ENCODE peak calls at places on chromosomes 3 and 15, in eight cellular contexts. M, H, O, K, J, S, R and W are unnamed samples.

GRCh38 chr3:9918261-9919038 is 1.6 kb downstream of the IL17RC start:
- DNase-seq in M (no peak), H (no peak), O (no peak), K (no peak), J (no peak), S (no peak), R (no peak), W (no peak)

GRCh38 chr15:73927003-73927475 is 777 bp downstream of the LOXL1 start:
- DNase-seq in M (peak), H (peak), O (no peak), K (no peak), J (no peak), S (no peak), R (no peak), W (peak)

GRCh38 chr3:151538706-151539403 is 78.0 kb upstream of the IGSF10 start:
- DNase-seq in M (no peak), H (no peak), O (no peak), K (no peak), J (no peak), S (peak), R (no peak), W (no peak)

GRCh38 chr3:42557849-42558248 is 23.9 kb downstream of the SEC22C start:
- DNase-seq in M (no peak), H (no peak), O (no peak), K (no peak), J (no peak), S (no peak), R (no peak), W (no peak)

GRCh38 chr3:5071061-5071460 is 51.0 kb upstream of the ARL8B start:
- DNase-seq in M (no peak), H (no peak), O (no peak), K (no peak), J (peak), S (peak), R (no peak), W (no peak)

GRCh38 chr3:187292631-187293513 is 1.3 kb upstream of the MASP1 start:
- DNase-seq in M (no peak), H (no peak), O (no peak), K (no peak), J (no peak), S (peak), R (no peak), W (no peak)

GRCh38 chr3:62159693-62160092 is 213.7 kb downstream of the FEZF2 start:
- DNase-seq in M (no peak), H (no peak), O (peak), K (no peak), J (no peak), S (peak), R (no peak), W (no peak)

GRCh38 chr3:10189557-10190374 is 25.0 kb downstream of the IRAK2 start:
- DNase-seq in M (no peak), H (no peak), O (peak), K (no peak), J (peak), S (peak), R (no peak), W (peak)

GRCh38 chr3:128482857-128483656 is 9.9 kb downstream of the GATA2 start:
- DNase-seq in M (no peak), H (no peak), O (no peak), K (no peak), J (no peak), S (peak), R (no peak), W (no peak)

GRCh38 chr3:17605032-17605431 is 137.4 kb downstream of the TBC1D5 start:
- DNase-seq in M (no peak), H (no peak), O (no peak), K (no peak), J (peak), S (peak), R (no peak), W (no peak)

GRCh38 chr3:47567149-47567548 is 11.5 kb downstream of the CSPG5 start:
- DNase-seq in M (no peak), H (no peak), O (no peak), K (no peak), J (no peak), S (no peak), R (no peak), W (no peak)

GRCh38 chr3:69081583-69082262 is 1.6 kb upstream of the UBA3 start:
- DNase-seq in M (no peak), H (no peak), O (no peak), K (no peak), J (no peak), S (peak), R (no peak), W (no peak)

GRCh38 chr3:69288161-69288895 is 97.6 kb downstream of the FRMD4B start:
- DNase-seq in M (no peak), H (peak), O (no peak), K (no peak), J (no peak), S (no peak), R (no peak), W (peak)

GRCh38 chr3:9135930-9136525 is 113.4 kb downstream of the SRGAP3 start:
- DNase-seq in M (no peak), H (no peak), O (no peak), K (no peak), J (no peak), S (no peak), R (no peak), W (no peak)

GRCh38 chr15:57321973-57322601 is 54.2 kb upstream of the CGNL1 start:
- DNase-seq in M (no peak), H (peak), O (no peak), K (no peak), J (no peak), S (no peak), R (no peak), W (no peak)

GRCh38 chr15:91257755-91258435 is 157.8 kb downstream of the SV2B start:
- DNase-seq in M (no peak), H (no peak), O (no peak), K (no peak), J (no peak), S (no peak), R (no peak), W (no peak)

GRCh38 chr3:180383332-180384020 is 218.5 kb upstream of the TTC14 start:
- DNase-seq in M (no peak), H (no peak), O (no peak), K (no peak), J (peak), S (no peak), R (no peak), W (no peak)

GRCh38 chr3:134320749-134321148 is 53.5 kb downstream of the AMOTL2 start:
- DNase-seq in M (no peak), H (no peak), O (no peak), K (no peak), J (peak), S (peak), R (no peak), W (no peak)